ENCODE peak calls at places on chromosome 6, in eight cellular contexts. B is transverse colon; W is H7; V is CD8-positive, alpha-beta T cell; A is breast epithelium; C is tibial nerve; Q is right cardiac atrium; P is heart right ventricle. T is an unnamed sample.

GRCh38 chr6:33609444-33610034 is 11.6 kb upstream of the ITPR3 start:
- DNase-seq in P (peak; percentile 49), Q (peak; percentile 85), B (no peak), A (no peak), V (no peak), W (no peak), C (no peak), T (no peak)

GRCh38 chr6:169997930-169998218 is 246.5 kb downstream of the ERMARD start:
- DNase-seq in P (no peak), Q (no peak), W (peak; percentile 28), B (no peak), C (no peak), V (no peak), A (peak; percentile 12), T (no peak)

GRCh38 chr6:166861304-166861703 is 95.0 kb downstream of the RNASET2 start:
- DNase-seq in Q (no peak), C (no peak), W (no peak), V (no peak), P (no peak), B (no peak), A (no peak), T (no peak)

GRCh38 chr6:32224696-32225095 is 829 bp upstream of the NOTCH4 start:
- DNase-seq in C (no peak), W (no peak), V (no peak), Q (no peak), B (no peak), A (no peak), P (no peak), T (no peak)

GRCh38 chr6:18561006-18561750 is 174.0 kb downstream of the RNF144B start:
- DNase-seq in A (no peak), W (no peak), C (peak; percentile 23), Q (peak; percentile 21), B (no peak), P (no peak), V (no peak), T (no peak)

GRCh38 chr6:82524031-82524430 is 160.4 kb downstream of the TPBG start:
- DNase-seq in C (no peak), P (no peak), W (no peak), B (no peak), V (no peak), A (no peak), Q (no peak), T (no peak)

GRCh38 chr6:130848945-130849344 is 21.7 kb downstream of the SMLR1 start:
- DNase-seq in P (no peak), A (no peak), B (no peak), W (no peak), Q (no peak), C (no peak), V (no peak), T (no peak)

GRCh38 chr6:150252714-150253444 is 110.0 kb downstream of the PPP1R14C start:
- DNase-seq in V (no peak), B (no peak), C (no peak), Q (no peak), A (no peak), W (no peak), P (no peak), T (no peak)

GRCh38 chr6:49919935-49920644 is 43.9 kb downstream of the DEFB114 start:
- DNase-seq in W (no peak), Q (no peak), B (no peak), V (no peak), P (no peak), A (no peak), C (no peak), T (no peak)

GRCh38 chr6:149235130-149235561 is 82.4 kb upstream of the TAB2 start:
- DNase-seq in A (no peak), Q (peak; percentile 40), W (no peak), V (no peak), C (peak; percentile 48), P (no peak), B (peak; percentile 33), T (no peak)

GRCh38 chr6:106112446-106112845 is 26.3 kb downstream of the PRDM1 start:
- DNase-seq in B (no peak), A (no peak), Q (no peak), V (no peak), C (no peak), P (no peak), W (no peak), T (no peak)

GRCh38 chr6:85462673-85463072 is 12.8 kb downstream of the NT5E start:
- DNase-seq in W (no peak), P (no peak), C (no peak), V (no peak), B (no peak), A (no peak), Q (no peak), T (no peak)

GRCh38 chr6:85460154-85460950 is 10.5 kb downstream of the NT5E start:
- DNase-seq in V (no peak), C (no peak), Q (no peak), W (no peak), P (no peak), A (no peak), B (no peak), T (no peak)

GRCh38 chr6:85459224-85459901 is 9.5 kb downstream of the NT5E start:
- DNase-seq in C (no peak), W (no peak), B (no peak), A (no peak), Q (no peak), P (no peak), V (no peak), T (no peak)

GRCh38 chr6:85461806-85462185 is 11.9 kb downstream of the NT5E start:
- DNase-seq in P (no peak), B (no peak), Q (no peak), W (no peak), A (no peak), V (no peak), C (no peak), T (no peak)

GRCh38 chr6:85460951-85461805 is 11.3 kb downstream of the NT5E start:
- DNase-seq in B (no peak), W (no peak), P (no peak), Q (no peak), C (no peak), V (peak; percentile 26), A (peak; percentile 49), T (no peak)
- H3K27me3 ChIP-seq in B (no peaks in the 10 kb centered on the region), W (no peaks in the 10 kb centered on the region), P (no peaks in the 10 kb centered on the region), Q (no peaks in the 10 kb centered on the region), C (no peaks in the 10 kb centered on the region), V (no peaks in the 10 kb centered on the region), A (no peaks in the 10 kb centered on the region), T (no peaks in the 10 kb centered on the region)

GRCh38 chr6:13559251-13559650 is 15.2 kb upstream of the SIRT5 start:
- DNase-seq in W (no peak), B (no peak), C (no peak), A (peak; percentile 57), P (no peak), Q (no peak), V (no peak), T (no peak)

GRCh38 chr6:13560651-13561044 is 13.8 kb upstream of the SIRT5 start:
- DNase-seq in B (no peak), V (no peak), W (peak; percentile 38), P (no peak), Q (no peak), C (no peak), A (no peak), T (no peak)

GRCh38 chr6:13558718-13559117 is 15.7 kb upstream of the SIRT5 start:
- DNase-seq in P (no peak), V (no peak), A (no peak), C (no peak), B (no peak), Q (no peak), W (no peak), T (no peak)

GRCh38 chr6:13561624-13562267 is 12.7 kb upstream of the SIRT5 start:
- DNase-seq in Q (no peak), W (no peak), C (peak; percentile 40), B (no peak), V (no peak), P (no peak), A (no peak), T (no peak)

GRCh38 chr6:13559968-13560650 is 14.3 kb upstream of the SIRT5 start:
- DNase-seq in Q (no peak), P (no peak), V (no peak), B (no peak), C (no peak), A (no peak), W (no peak), T (no peak)
- H3K27me3 ChIP-seq in Q (no peaks in the 10 kb centered on the region), P (no peaks in the 10 kb centered on the region), V (no peaks in the 10 kb centered on the region), B (no peaks in the 10 kb centered on the region), C (no peaks in the 10 kb centered on the region), A (no peaks in the 10 kb centered on the region), W (no peaks in the 10 kb centered on the region), T (no peaks in the 10 kb centered on the region)

GRCh38 chr6:100574836-100575235 is 110.1 kb upstream of the SIM1 start:
- DNase-seq in A (no peak), V (no peak), C (no peak), B (no peak), Q (no peak), W (no peak), P (no peak), T (no peak)
- H3K27me3 ChIP-seq in A (no peaks in the 10 kb centered on the region), V (no peaks in the 10 kb centered on the region), C (no peaks in the 10 kb centered on the region), B (no peaks in the 10 kb centered on the region), Q (no peaks in the 10 kb centered on the region), W (no peaks in the 10 kb centered on the region), P (no peaks in the 10 kb centered on the region), T (no peaks in the 10 kb centered on the region)

GRCh38 chr6:127520061-127520460 is 926 bp upstream of the MTCL3 start:
- DNase-seq in W (no peak), P (no peak), Q (no peak), V (no peak), A (no peak), C (no peak), B (no peak), T (no peak)

GRCh38 chr6:127519469-127519785 is 292 bp upstream of the MTCL3 start:
- DNase-seq in B (no peak), V (no peak), Q (no peak), P (no peak), A (no peak), C (no peak), W (no peak), T (no peak)

GRCh38 chr6:127518212-127518709 is 874 bp downstream of the MTCL3 start:
- DNase-seq in V (no peak), W (peak; percentile 36), B (no peak), Q (no peak), C (no peak), A (no peak), P (no peak), T (no peak)

GRCh38 chr6:127517698-127518097 is 1.4 kb downstream of the MTCL3 start:
- DNase-seq in C (no peak), P (no peak), W (no peak), B (no peak), V (no peak), A (no peak), Q (no peak), T (no peak)

GRCh38 chr6:127518710-127519468 is at the start of gene MTCL3:
- DNase-seq in Q (no peak), W (peak; percentile 73), B (no peak), V (no peak), A (no peak), C (no peak), P (peak; percentile 11), T (no peak)
- H3K27me3 ChIP-seq in Q (peaks cover 2% of the 10 kb centered on the region), W (peaks cover 14% of the 10 kb centered on the region), B (peaks cover 86% of the 10 kb centered on the region), V (peaks cover 31% of the 10 kb centered on the region), A (no peaks in the 10 kb centered on the region), C (no peaks in the 10 kb centered on the region), P (no peaks in the 10 kb centered on the region), T (peaks cover 39% of the 10 kb centered on the region)

GRCh38 chr6:108127056-108127455 is 38.8 kb upstream of the NR2E1 start:
- DNase-seq in Q (no peak), W (no peak), C (no peak), A (no peak), P (no peak), V (no peak), B (no peak), T (no peak)
- H3K27me3 ChIP-seq in Q (no peaks in the 10 kb centered on the region), W (peaks cover 67% of the 10 kb centered on the region), C (no peaks in the 10 kb centered on the region), A (no peaks in the 10 kb centered on the region), P (no peaks in the 10 kb centered on the region), V (peaks cover 7% of the 10 kb centered on the region), B (peaks cover 99% of the 10 kb centered on the region), T (peaks cover 46% of the 10 kb centered on the region)